ENCODE peak calls at places on chromosome 1, in four cellular contexts. X is K562, U is HepG2, A is GM12878. F is an unnamed sample.

GRCh38 chr1:97603218-97603617 is 317.6 kb downstream of the DPYD start:
- DNase-seq in U (no peak), A (no peak), X (no peak), F (no peak)

GRCh38 chr1:34268311-34269042 is 91.8 kb downstream of the C1orf94 start:
- DNase-seq in X (no peak), A (no peak), U (no peak), F (no peak)

GRCh38 chr1:42429623-42430022 is 26.2 kb downstream of the ZMYND12 start:
- DNase-seq in A (no peak), X (no peak), U (peak), F (no peak)

GRCh38 chr1:32984090-32984828 is 19.6 kb upstream of the RNF19B start:
- DNase-seq in U (no peak), X (no peak), A (peak), F (no peak)

GRCh38 chr1:114756949-114757454 is 782 bp downstream of the CSDE1 start:
- DNase-seq in U (peak), X (peak), A (no peak), F (no peak)

GRCh38 chr1:231596337-231596791 is 30.2 kb upstream of the DISC1 start:
- DNase-seq in U (no peak), X (peak), A (no peak), F (no peak)

GRCh38 chr1:150256549-150257341 is 829 bp upstream of the CA14 start:
- DNase-seq in X (no peak), A (no peak), U (peak), F (peak)

GRCh38 chr1:21077085-21077484 is 99.6 kb downstream of the EIF4G3 start:
- DNase-seq in A (no peak), U (no peak), X (no peak), F (no peak)

GRCh38 chr1:236086537-236086936 is 21.6 kb upstream of the NID1 start:
- DNase-seq in X (no peak), A (no peak), U (no peak), F (no peak)

GRCh38 chr1:172269644-172270043 is 150.8 kb upstream of the C1orf105 start:
- DNase-seq in U (peak), X (no peak), A (no peak), F (no peak)

GRCh38 chr1:118988186-118989005 is at the start of gene TBX15:
- DNase-seq in X (no peak), U (no peak), A (no peak), F (no peak)

GRCh38 chr1:204578867-204579664 is 62.9 kb downstream of the MDM4 start:
- DNase-seq in U (no peak), X (no peak), A (peak), F (no peak)
- TF ChIP-seq ZNF274 in U (no peak), X (no peak), A (no peak), F (no peak)

DNA sequence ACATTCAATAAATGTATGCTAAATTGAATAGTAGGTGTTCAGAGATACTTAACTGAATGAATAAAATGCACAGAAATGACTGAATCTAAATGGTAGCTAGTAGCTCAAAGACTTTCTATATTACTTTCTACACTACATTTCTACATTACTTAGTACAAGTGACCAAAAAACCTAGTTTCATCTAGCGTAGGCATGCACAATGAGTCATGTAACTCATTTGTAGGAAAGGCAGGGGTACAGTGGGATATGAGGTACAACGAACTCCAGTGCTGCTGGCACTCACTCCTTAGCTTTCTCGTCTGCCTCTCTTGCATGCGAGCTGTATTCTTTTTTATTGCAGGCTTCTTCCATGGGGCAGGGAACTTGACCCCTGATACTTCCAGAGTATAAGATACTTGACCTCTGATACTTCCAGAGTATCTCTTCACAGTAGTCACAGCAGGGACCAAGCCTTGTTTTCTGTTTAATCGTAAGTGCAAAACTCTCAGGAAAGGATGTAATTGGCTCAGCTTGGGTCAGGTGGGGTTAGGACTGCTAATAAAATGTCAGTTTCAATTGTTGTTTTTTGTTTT is 5.0 kb upstream of the ATP2B4 start:
- DNase-seq in A (no peak), U (no peak), X (no peak), F (no peak)
- TF ChIP-seq GABPA in A (no peak), U (no peak), X (no peak), F (no peak)

DNA sequence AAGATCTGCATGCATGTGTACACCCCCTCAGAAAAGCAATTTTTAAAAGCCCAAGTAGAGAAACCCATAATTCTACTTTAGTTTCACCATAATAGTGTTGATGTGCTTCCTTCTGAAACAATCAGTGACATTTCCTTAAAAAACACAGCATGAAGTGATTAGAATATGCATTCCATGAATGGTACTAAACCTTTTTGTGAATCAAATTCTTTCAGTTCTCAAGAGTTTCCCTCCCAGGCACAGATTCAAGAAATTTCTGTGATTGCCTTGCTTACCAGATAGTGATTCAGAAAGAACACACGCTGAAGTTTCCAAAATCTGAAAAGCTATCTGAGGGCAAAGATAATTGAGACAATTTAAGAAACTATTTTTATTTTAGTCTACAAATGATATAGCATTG is 136.4 kb upstream of the ADGRL2 start:
- DNase-seq in U (no peak), X (no peak), A (no peak), F (no peak)
- TF ChIP-seq HDAC6 in U (no peak), X (no peak), A (no peak), F (no peak)

DNA sequence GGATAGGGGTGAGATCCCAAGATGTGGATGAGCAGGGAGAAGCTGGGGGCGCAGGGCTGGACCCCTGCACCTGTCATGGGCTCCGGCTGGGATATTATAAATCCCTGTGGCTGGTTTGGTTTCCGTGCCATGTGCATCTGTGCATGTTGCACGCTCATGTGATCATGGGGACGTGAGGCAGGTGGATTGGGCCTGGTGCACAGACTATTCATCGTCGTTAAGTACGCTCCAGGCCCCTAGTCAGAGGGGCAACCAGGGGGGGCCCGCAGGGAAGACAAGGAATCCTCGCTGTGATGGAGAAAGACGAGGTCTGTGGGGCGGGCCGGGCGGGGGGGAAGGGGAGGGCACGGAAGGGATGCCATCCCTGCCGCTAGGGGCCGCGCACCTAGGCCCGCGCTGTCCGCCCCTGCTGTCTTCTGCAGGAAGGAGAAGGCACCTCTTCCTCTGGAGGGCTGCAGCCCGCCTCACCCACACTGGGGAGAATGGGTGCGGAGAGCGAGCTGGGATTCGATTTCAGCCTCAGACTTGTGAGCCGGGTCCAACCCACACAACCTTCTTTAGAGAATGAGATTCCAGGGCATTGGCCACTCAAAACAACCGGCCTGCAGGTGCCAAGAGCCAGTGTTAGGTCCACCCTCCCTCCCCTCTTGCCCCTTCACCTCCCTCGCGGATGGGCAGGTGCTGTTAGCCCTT is 766 bp upstream of the LRP8 start:
- DNase-seq in U (no peak), X (no peak), A (no peak), F (no peak)
- TF ChIP-seq ZNF274 in U (no peak), X (no peak), A (no peak), F (no peak)

DNA sequence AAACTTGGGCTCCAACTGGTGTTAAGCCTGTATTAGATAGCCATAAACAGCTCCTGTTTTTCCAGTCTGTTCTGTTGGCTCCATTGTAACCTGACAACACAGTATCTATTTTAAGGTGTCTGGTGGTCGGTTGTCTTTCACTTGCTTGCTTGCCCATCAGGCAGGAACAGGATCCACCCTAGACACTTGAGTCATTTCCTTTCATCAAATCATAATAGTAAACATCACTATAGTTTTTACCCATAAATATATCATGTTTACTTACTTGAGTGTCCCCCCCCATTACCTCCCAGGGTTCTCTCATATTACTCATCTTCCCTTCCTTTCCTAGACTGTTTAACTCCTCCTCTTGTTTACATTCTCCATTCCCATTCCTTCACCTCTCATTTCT is 2.9 kb downstream of the DDI2 start:
- DNase-seq in U (no peak), X (peak), A (no peak), F (no peak)
- TF ChIP-seq GABPA in U (no peak), X (no peak), A (no peak), F (no peak)

DNA sequence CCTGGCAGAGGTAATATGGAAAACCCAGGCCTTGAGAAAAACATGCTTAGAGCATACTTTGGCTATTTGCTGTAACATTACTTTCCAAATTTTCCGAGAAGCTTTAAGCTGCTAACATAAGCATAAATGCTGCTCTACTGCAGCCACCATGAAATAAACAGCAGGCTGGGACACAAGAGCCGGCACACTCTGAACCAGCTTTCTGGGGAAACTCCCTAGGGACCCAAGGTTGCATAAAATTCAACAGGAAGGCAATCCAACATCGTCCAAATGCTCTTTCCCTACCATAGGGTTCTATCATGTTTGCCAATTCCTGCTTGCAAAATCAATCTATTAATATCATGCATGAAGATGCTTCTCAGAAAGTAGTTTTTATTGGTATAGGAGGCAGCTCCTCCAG is 136.0 kb upstream of the ZNF648 start:
- DNase-seq in A (no peak), U (no peak), X (no peak), F (no peak)
- TF ChIP-seq HDAC6 in A (no peak), U (no peak), X (no peak), F (no peak)